ENCODE peak calls at places on chromosomes 5 and 9, in five cellular contexts. I is GF-D8; H is adrenal gland; D is activated CD4-positive, alpha-beta T cell treated with anti-CD3 and anti-CD28 coated beads for 24 hours; O is NCI-H774. S is an unnamed sample.

GRCh38 chr9:130311019-130311773 is 45.6 kb downstream of the HMCN2 start:
- DNase-seq in H (no peak), D (no peak), O (no peak), I (no peak), S (no peak)

GRCh38 chr5:79143684-79144379 is 32.2 kb downstream of the BHMT start:
- DNase-seq in D (no peak), H (no peak), I (no peak), O (no peak), S (no peak)

GRCh38 chr5:163259495-163259894 is 177.9 kb upstream of the CCNG1 start:
- DNase-seq in I (no peak), D (no peak), O (no peak), H (no peak), S (no peak)

GRCh38 chr9:92181296-92181695 is 66.1 kb upstream of the SPTLC1 start:
- DNase-seq in H (no peak), O (no peak), D (no peak), I (no peak), S (no peak)

GRCh38 chr9:122058051-122058450 is 35.1 kb downstream of the TTLL11 start:
- DNase-seq in I (no peak), O (no peak), D (no peak), H (no peak), S (no peak)

GRCh38 chr9:137590469-137591383 is at the start of gene ZMYND19:
- DNase-seq in I (peak), H (peak), D (peak), O (peak), S (peak)

GRCh38 chr9:125240649-125240999 is 519 bp downstream of the HSPA5 start:
- DNase-seq in H (peak), O (peak), I (no peak), D (peak), S (no peak)

GRCh38 chr9:112338561-112338960 is 5.1 kb upstream of the PTBP3 start:
- DNase-seq in D (no peak), I (no peak), H (peak), O (no peak), S (no peak)

GRCh38 chr5:139592289-139592688 is 31.1 kb downstream of the UBE2D2 start:
- DNase-seq in H (no peak), I (no peak), O (no peak), D (no peak), S (no peak)

GRCh38 chr5:120293796-120294195 is 170.3 kb upstream of the PRR16 start:
- DNase-seq in D (no peak), I (no peak), H (no peak), O (no peak), S (no peak)

GRCh38 chr5:172740483-172741205 is 30.4 kb downstream of the DUSP1 start:
- DNase-seq in H (peak), I (no peak), D (no peak), O (no peak), S (no peak)

GRCh38 chr5:112886975-112887374 is 25.9 kb downstream of the SRP19 start:
- DNase-seq in D (no peak), H (no peak), O (no peak), I (no peak), S (no peak)

GRCh38 chr5:179827684-179828083 is 7.0 kb downstream of the SQSTM1 start:
- DNase-seq in D (peak), O (no peak), H (peak), I (no peak), S (no peak)

GRCh38 chr5:172954751-172955159 is 4.5 kb upstream of the RPL26L1 start:
- DNase-seq in I (no peak), D (no peak), H (no peak), O (no peak), S (no peak)

GRCh38 chr9:69307446-69308216 is 17.4 kb upstream of the ENTREP1 start:
- DNase-seq in I (no peak), H (no peak), O (no peak), D (no peak), S (no peak)

GRCh38 chr9:132919609-132920268 is 24.7 kb downstream of the TSC1 start:
- DNase-seq in I (no peak), H (peak), D (no peak), O (no peak), S (no peak)

GRCh38 chr9:124721109-124721850 is 49.8 kb downstream of the NR6A1 start:
- DNase-seq in I (no peak), D (no peak), H (peak), O (no peak), S (no peak)

GRCh38 chr5:169647566-169647965 is 10.5 kb downstream of the DOCK2 start:
- DNase-seq in H (no peak), D (no peak), O (no peak), I (peak), S (no peak)

GRCh38 chr9:126235844-126236243 is 90.8 kb upstream of the MVB12B start:
- DNase-seq in H (no peak), I (no peak), O (no peak), D (no peak), S (no peak)